ENCODE peak calls at places on chromosomes 1 and 21, in seven cellular contexts. One of them, this sample, is unnamed.

GRCh38 chr21:24367936-24368335 is 1239.3 kb downstream of the MRPL39 start:
- DNase-seq in aorta: no peak
- DNase-seq in GM23338: no peak
- DNase-seq in stomach: no peak
- DNase-seq in endothelial cell of umbilical vein: no peak
- DNase-seq in uterus: no peak
- DNase-seq in Peyer's patch: no peak
- DNase-seq in this sample: no peak

GRCh38 chr1:93905734-93906133 is 3.5 kb downstream of the GCLM start:
- DNase-seq in aorta: no peak
- DNase-seq in GM23338: no peak
- DNase-seq in stomach: no peak
- DNase-seq in endothelial cell of umbilical vein: peak; percentile 63
- DNase-seq in uterus: no peak
- DNase-seq in Peyer's patch: no peak
- DNase-seq in this sample: no peak

GRCh38 chr1:54499097-54500029 is 48.7 kb upstream of the ACOT11 start:
- DNase-seq in aorta: no peak
- DNase-seq in GM23338: peak; percentile 90
- DNase-seq in stomach: no peak
- DNase-seq in endothelial cell of umbilical vein: peak; percentile 43
- DNase-seq in uterus: peak; percentile 41
- DNase-seq in Peyer's patch: no peak
- DNase-seq in this sample: peak; percentile 39

GRCh38 chr21:18153063-18153462 is 91.6 kb upstream of the CHODL start:
- DNase-seq in aorta: no peak
- DNase-seq in GM23338: no peak
- DNase-seq in stomach: no peak
- DNase-seq in endothelial cell of umbilical vein: peak; percentile 20
- DNase-seq in uterus: no peak
- DNase-seq in Peyer's patch: no peak
- DNase-seq in this sample: no peak

GRCh38 chr1:27332536-27333281 is 9.1 kb upstream of the SYTL1 start:
- DNase-seq in aorta: no peak
- DNase-seq in GM23338: peak; percentile 85
- DNase-seq in stomach: peak; percentile 63
- DNase-seq in endothelial cell of umbilical vein: peak; percentile 12
- DNase-seq in uterus: peak; percentile 36
- DNase-seq in Peyer's patch: peak; percentile 39
- DNase-seq in this sample: peak; percentile 54

GRCh38 chr1:175338447-175339135 is 146.0 kb upstream of the KIAA0040 start:
- DNase-seq in aorta: no peak
- DNase-seq in GM23338: peak; percentile 87
- DNase-seq in stomach: no peak
- DNase-seq in endothelial cell of umbilical vein: peak; percentile 10
- DNase-seq in uterus: no peak
- DNase-seq in Peyer's patch: peak; percentile 66
- DNase-seq in this sample: peak; percentile 45

GRCh38 chr1:2314803-2315710 is 76.3 kb downstream of the MORN1 start:
- DNase-seq in aorta: peak; percentile 77
- DNase-seq in GM23338: peak; percentile 76
- DNase-seq in stomach: peak; percentile 37
- DNase-seq in endothelial cell of umbilical vein: peak; percentile 29
- DNase-seq in uterus: peak; percentile 71
- DNase-seq in Peyer's patch: peak; percentile 58
- DNase-seq in this sample: peak; percentile 71

GRCh38 chr1:73333847-73334503 is 864.0 kb downstream of the LRRIQ3 start:
- DNase-seq in aorta: no peak
- DNase-seq in GM23338: no peak
- DNase-seq in stomach: no peak
- DNase-seq in endothelial cell of umbilical vein: no peak
- DNase-seq in uterus: no peak
- DNase-seq in Peyer's patch: no peak
- DNase-seq in this sample: no peak

GRCh38 chr1:7899741-7900140 is 40.9 kb downstream of the TNFRSF9 start:
- DNase-seq in aorta: no peak
- DNase-seq in GM23338: no peak
- DNase-seq in stomach: no peak
- DNase-seq in endothelial cell of umbilical vein: no peak
- DNase-seq in uterus: no peak
- DNase-seq in Peyer's patch: no peak
- DNase-seq in this sample: no peak

GRCh38 chr1:90114521-90115141 is 119.7 kb downstream of the ZNF326 start:
- DNase-seq in aorta: no peak
- DNase-seq in GM23338: peak; percentile 83
- DNase-seq in stomach: no peak
- DNase-seq in endothelial cell of umbilical vein: peak; percentile 59
- DNase-seq in uterus: no peak
- DNase-seq in Peyer's patch: no peak
- DNase-seq in this sample: peak; percentile 9

GRCh38 chr1:211975152-211975941 is 60.0 kb downstream of the INTS7 start:
- DNase-seq in aorta: no peak
- DNase-seq in GM23338: no peak
- DNase-seq in stomach: no peak
- DNase-seq in endothelial cell of umbilical vein: no peak
- DNase-seq in uterus: no peak
- DNase-seq in Peyer's patch: no peak
- DNase-seq in this sample: no peak

GRCh38 chr1:203628997-203629508 is 2.4 kb downstream of the ATP2B4 start:
- DNase-seq in aorta: no peak
- DNase-seq in GM23338: no peak
- DNase-seq in stomach: no peak
- DNase-seq in endothelial cell of umbilical vein: peak; percentile 55
- DNase-seq in uterus: no peak
- DNase-seq in Peyer's patch: no peak
- DNase-seq in this sample: peak; percentile 22

GRCh38 chr1:198601936-198602889 is 36.6 kb upstream of the PTPRC start:
- DNase-seq in aorta: no peak
- DNase-seq in GM23338: no peak
- DNase-seq in stomach: no peak
- DNase-seq in endothelial cell of umbilical vein: no peak
- DNase-seq in uterus: no peak
- DNase-seq in Peyer's patch: no peak
- DNase-seq in this sample: no peak

GRCh38 chr1:25099343-25099951 is 132.9 kb downstream of the SYF2 start:
- DNase-seq in aorta: peak; percentile 60
- DNase-seq in GM23338: no peak
- DNase-seq in stomach: no peak
- DNase-seq in endothelial cell of umbilical vein: no peak
- DNase-seq in uterus: no peak
- DNase-seq in Peyer's patch: peak; percentile 47
- DNase-seq in this sample: peak; percentile 19

GRCh38 chr1:17136936-17137335 is 17.7 kb upstream of the PADI2 start:
- DNase-seq in aorta: no peak
- DNase-seq in GM23338: no peak
- DNase-seq in stomach: no peak
- DNase-seq in endothelial cell of umbilical vein: no peak
- DNase-seq in uterus: no peak
- DNase-seq in Peyer's patch: no peak
- DNase-seq in this sample: no peak

DNA sequence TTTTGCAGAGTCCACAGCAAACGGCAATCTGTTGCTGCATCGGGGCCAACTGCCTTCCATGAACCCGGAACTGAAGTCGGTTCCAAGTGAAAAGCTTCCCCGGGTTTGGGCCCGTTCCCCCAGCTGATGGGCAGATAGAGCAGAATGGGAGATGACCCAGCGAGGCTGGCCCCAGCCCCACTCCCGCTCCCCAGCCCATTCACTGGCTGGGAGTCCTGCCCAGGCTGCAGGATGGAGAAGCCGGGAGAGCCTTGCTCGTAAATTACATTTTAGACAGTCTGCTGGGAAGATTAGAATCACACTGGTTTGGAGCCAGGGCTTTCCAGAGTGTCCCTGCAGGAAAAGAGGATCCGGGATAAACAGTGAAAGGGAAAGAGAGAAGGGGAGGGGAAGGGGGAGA is 31.6 kb upstream of the PAX7 start:
- DNase-seq in aorta: no peak
- DNase-seq in GM23338: peak; percentile 27
- DNase-seq in stomach: no peak
- DNase-seq in endothelial cell of umbilical vein: no peak
- DNase-seq in uterus: peak; percentile 29
- DNase-seq in Peyer's patch: no peak
- DNase-seq in this sample: no peak
- H3K27me3 ChIP-seq in aorta: no peaks in the 10 kb centered on the region
- H3K27me3 ChIP-seq in GM23338: no peaks in the 10 kb centered on the region
- H3K27me3 ChIP-seq in stomach: peaks cover 23% of the 10 kb centered on the region
- H3K27me3 ChIP-seq in endothelial cell of umbilical vein: no peaks in the 10 kb centered on the region
- H3K27me3 ChIP-seq in uterus: no peaks in the 10 kb centered on the region
- H3K27me3 ChIP-seq in Peyer's patch: no peaks in the 10 kb centered on the region
- H3K27me3 ChIP-seq in this sample: peaks cover 3% of the 10 kb centered on the region

DNA sequence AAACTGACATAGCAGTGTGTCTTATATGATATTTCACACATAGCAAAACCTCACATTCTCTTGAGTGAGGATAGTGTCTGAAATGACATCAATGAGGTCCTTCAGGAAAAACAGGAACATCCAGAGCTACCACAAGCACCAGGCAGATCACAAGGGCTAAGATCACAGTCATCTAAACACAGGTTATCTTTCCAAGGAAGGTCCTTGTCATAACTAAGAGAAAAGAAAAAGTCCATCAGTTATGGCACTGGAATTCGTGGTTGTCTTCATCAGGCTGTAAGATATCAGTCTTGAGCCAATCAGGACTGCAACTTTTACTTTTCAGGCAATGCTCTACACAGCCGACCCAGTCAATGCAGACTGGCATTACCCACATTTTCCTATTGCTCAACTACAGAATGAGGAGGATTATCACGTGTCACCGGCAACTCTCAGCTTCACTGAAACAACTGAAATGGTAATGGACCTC is 26.4 kb downstream of the SORT1 start:
- DNase-seq in aorta: no peak
- DNase-seq in GM23338: no peak
- DNase-seq in stomach: no peak
- DNase-seq in endothelial cell of umbilical vein: no peak
- DNase-seq in uterus: no peak
- DNase-seq in Peyer's patch: no peak
- DNase-seq in this sample: no peak
- H3K4me3 ChIP-seq in aorta: peak overlapping the region; percentile 83
- H3K4me3 ChIP-seq in GM23338: no peak overlapping the region
- H3K4me3 ChIP-seq in stomach: peak overlapping the region; percentile 14
- H3K4me3 ChIP-seq in endothelial cell of umbilical vein: no peak overlapping the region
- H3K4me3 ChIP-seq in uterus: no peak overlapping the region
- H3K4me3 ChIP-seq in Peyer's patch: no peak overlapping the region
- H3K4me3 ChIP-seq in this sample: no peak overlapping the region

GRCh38 chr1:213980906-213981305 is 6.9 kb upstream of the PROX1 start:
- DNase-seq in aorta: no peak
- DNase-seq in GM23338: peak; percentile 38
- DNase-seq in stomach: no peak
- DNase-seq in endothelial cell of umbilical vein: no peak
- DNase-seq in uterus: no peak
- DNase-seq in Peyer's patch: no peak
- DNase-seq in this sample: no peak

GRCh38 chr1:213984387-213985180 is 3.2 kb upstream of the PROX1 start:
- DNase-seq in aorta: no peak
- DNase-seq in GM23338: peak; percentile 86
- DNase-seq in stomach: no peak
- DNase-seq in endothelial cell of umbilical vein: no peak
- DNase-seq in uterus: no peak
- DNase-seq in Peyer's patch: no peak
- DNase-seq in this sample: no peak

GRCh38 chr1:213983589-213984386 is 4.0 kb upstream of the PROX1 start:
- DNase-seq in aorta: no peak
- DNase-seq in GM23338: peak; percentile 63
- DNase-seq in stomach: no peak
- DNase-seq in endothelial cell of umbilical vein: no peak
- DNase-seq in uterus: no peak
- DNase-seq in Peyer's patch: no peak
- DNase-seq in this sample: no peak

GRCh38 chr1:213982515-213982813 is 5.3 kb upstream of the PROX1 start:
- DNase-seq in aorta: no peak
- DNase-seq in GM23338: no peak
- DNase-seq in stomach: no peak
- DNase-seq in endothelial cell of umbilical vein: no peak
- DNase-seq in uterus: no peak
- DNase-seq in Peyer's patch: no peak
- DNase-seq in this sample: no peak

DNA sequence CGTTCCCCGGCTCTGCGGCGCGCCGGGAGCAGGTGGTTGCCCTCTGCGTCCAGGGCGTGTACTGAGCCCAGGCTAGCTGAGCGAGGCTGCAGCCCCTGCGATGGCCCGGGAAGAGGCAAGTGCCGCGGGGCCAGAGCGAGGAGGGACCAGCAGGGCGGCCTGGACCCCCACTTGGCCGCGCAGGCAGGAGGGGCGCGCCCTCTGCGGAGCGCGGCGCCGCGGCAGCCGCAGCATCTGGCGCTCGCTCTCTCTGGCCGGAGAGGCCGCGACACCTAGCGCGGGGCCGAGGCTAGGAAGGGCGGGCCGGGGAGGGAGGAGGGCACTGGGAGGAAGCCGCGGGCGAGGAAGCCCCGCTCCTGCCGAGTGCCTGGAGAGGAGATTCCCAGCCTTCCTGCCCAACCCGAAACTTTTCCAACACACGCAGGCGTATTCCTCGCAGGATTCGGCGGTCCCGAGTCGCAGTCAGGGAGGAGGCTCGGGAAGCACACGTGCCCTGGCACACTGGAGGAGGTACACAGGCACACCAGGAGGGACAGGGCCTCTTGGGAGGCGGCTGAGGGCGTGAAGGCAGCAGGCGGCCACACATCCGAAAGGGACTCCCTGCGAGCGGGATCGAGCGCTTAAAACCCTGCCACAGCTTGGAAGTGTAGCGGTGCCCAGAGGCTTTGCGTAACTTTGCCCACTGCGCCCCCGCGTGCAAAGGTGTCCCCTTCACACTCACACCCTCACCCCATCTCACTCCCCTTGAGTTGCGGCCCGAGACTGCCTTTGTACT is 4.8 kb upstream of the PROX1 start:
- DNase-seq in aorta: no peak
- DNase-seq in GM23338: peak; percentile 84
- DNase-seq in stomach: no peak
- DNase-seq in endothelial cell of umbilical vein: peak; percentile 55
- DNase-seq in uterus: no peak
- DNase-seq in Peyer's patch: no peak
- DNase-seq in this sample: no peak
- H3K27me3 ChIP-seq in aorta: no peaks in the 10 kb centered on the region
- H3K27me3 ChIP-seq in GM23338: peaks cover 90% of the 10 kb centered on the region
- H3K27me3 ChIP-seq in stomach: peaks cover 90% of the 10 kb centered on the region
- H3K27me3 ChIP-seq in endothelial cell of umbilical vein: peaks cover 32% of the 10 kb centered on the region
- H3K27me3 ChIP-seq in uterus: peaks cover 69% of the 10 kb centered on the region
- H3K27me3 ChIP-seq in Peyer's patch: no peaks in the 10 kb centered on the region
- H3K27me3 ChIP-seq in this sample: peaks cover 75% of the 10 kb centered on the region

DNA sequence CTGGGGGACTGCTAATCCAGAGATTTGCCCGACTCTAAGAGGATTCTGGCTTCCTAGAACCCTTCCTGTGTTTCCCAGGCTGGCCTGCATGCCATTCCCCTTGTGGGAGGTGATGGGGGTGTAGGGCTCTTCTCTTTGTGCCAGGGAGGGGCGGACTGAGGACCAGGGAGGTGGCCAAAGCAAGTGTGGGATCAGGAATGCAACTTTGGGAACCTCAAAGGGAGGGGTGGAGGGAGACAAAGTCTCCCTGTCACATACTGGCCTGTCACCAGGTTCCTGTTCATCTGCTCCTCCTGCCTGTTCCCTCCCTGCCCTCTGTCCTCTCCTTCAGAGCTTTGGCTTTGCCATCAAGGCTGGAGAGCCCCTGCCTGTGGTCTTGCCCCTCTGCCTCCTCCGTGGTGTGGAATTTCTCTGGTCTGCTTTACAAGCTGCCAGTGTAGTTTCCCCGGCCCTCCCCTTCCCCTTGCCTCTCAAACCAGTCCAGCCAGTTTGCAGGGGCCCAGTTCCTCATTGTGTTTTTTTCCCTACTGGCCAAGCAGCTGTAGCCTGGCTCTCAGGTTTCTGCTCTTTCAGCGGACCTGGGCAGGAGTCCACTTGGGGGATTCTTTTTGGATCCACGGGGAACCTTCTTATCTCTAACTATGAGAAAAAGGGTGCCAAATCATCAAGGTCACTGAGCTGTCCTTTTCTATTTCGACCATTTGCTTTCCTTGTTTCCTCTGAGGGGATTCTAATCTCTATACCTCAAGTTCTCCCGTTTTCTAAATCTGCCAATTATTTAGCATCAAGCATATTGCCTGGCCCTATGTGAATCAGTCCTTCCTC is 1.8 kb downstream of the CGN start:
- DNase-seq in aorta: no peak
- DNase-seq in GM23338: peak; percentile 87
- DNase-seq in stomach: peak; percentile 90
- DNase-seq in endothelial cell of umbilical vein: no peak
- DNase-seq in uterus: no peak
- DNase-seq in Peyer's patch: no peak
- DNase-seq in this sample: no peak
- H3K4me3 ChIP-seq in aorta: no peak overlapping the region
- H3K4me3 ChIP-seq in GM23338: peak overlapping the region; percentile 91
- H3K4me3 ChIP-seq in stomach: peak overlapping the region; percentile 90
- H3K4me3 ChIP-seq in endothelial cell of umbilical vein: no peak overlapping the region
- H3K4me3 ChIP-seq in uterus: no peak overlapping the region
- H3K4me3 ChIP-seq in Peyer's patch: no peak overlapping the region
- H3K4me3 ChIP-seq in this sample: no peak overlapping the region

This sample was measured in CD4-positive, alpha-beta memory T cell.